ENCODE peak calls at places on chromosomes 13 and 19, in seven cellular contexts. L is heart left ventricle, K is tibial artery, X is suprapubic skin, F is fibroblast of lung, C is upper lobe of right lung, Q is mucosa of descending colon. G is an unnamed sample. For H3K4me1 and H3K9me3, the result is how much of the 10 kb centered on the place peaks cover.

GRCh38 chr19:42469311-42470239 is 26.8 kb upstream of the CXCL17 start:
- DNase-seq in L (no peak), K (no peak), X (no peak), F (no peak), C (no peak), Q (no peak), G (no peak)

GRCh38 chr13:72850959-72851677 is 69.2 kb downstream of the PIBF1 start:
- DNase-seq in L (no peak), K (no peak), X (no peak), F (no peak), C (no peak), Q (peak), G (no peak)

GRCh38 chr13:44015808-44016207 is 136.1 kb downstream of the LACC1 start:
- DNase-seq in L (no peak), K (no peak), X (no peak), F (no peak), C (no peak), Q (no peak), G (no peak)

GRCh38 chr13:69324109-69324886 is 783.3 kb upstream of the ATXN8OS start:
- DNase-seq in L (no peak), K (no peak), X (no peak), F (peak), C (no peak), Q (no peak), G (no peak)

GRCh38 chr19:50384685-50385535 is 763 bp downstream of the POLD1 start:
- DNase-seq in L (no peak), K (no peak), X (no peak), F (no peak), C (peak), Q (no peak), G (no peak)

GRCh38 chr19:35000647-35001501 is 751 bp downstream of the GRAMD1A start:
- DNase-seq in L (peak), K (no peak), X (no peak), F (peak), C (no peak), Q (peak), G (peak)

GRCh38 chr19:28350037-28350436 is 862.9 kb downstream of the UQCRFS1 start:
- DNase-seq in L (no peak), K (no peak), X (no peak), F (no peak), C (no peak), Q (no peak), G (no peak)

GRCh38 chr19:55464039-55464668 is 397 bp downstream of the C19orf85 start:
- DNase-seq in L (no peak), K (no peak), X (no peak), F (no peak), C (no peak), Q (no peak), G (no peak)

GRCh38 chr19:55649579-55650557 is 1.9 kb downstream of the CCDC106 start:
- DNase-seq in L (no peak), K (no peak), X (no peak), F (no peak), C (no peak), Q (no peak), G (no peak)

GRCh38 chr13:95641961-95642621 is 2.4 kb downstream of the DZIP1 start:
- DNase-seq in L (peak), K (peak), X (no peak), F (peak), C (peak), Q (peak), G (no peak)

GRCh38 chr13:21675095-21676007 is 4.5 kb downstream of the FGF9 start:
- DNase-seq in L (peak), K (no peak), X (no peak), F (no peak), C (peak), Q (peak), G (no peak)

GRCh38 chr13:31012285-31013024 is 80.0 kb downstream of the TEX26 start:
- DNase-seq in L (no peak), K (no peak), X (no peak), F (peak), C (no peak), Q (no peak), G (no peak)

GRCh38 chr13:39273953-39274352 is 235.7 kb downstream of the NHLRC3 start:
- DNase-seq in L (no peak), K (no peak), X (no peak), F (peak), C (no peak), Q (no peak), G (no peak)

GRCh38 chr19:49506575-49507105 is 5.8 kb upstream of the FCGRT start:
- DNase-seq in L (peak), K (no peak), X (no peak), F (no peak), C (peak), Q (peak), G (no peak)

GRCh38 chr13:26037302-26037701 is 14.5 kb downstream of the SHISA2 start:
- DNase-seq in L (no peak), K (no peak), X (no peak), F (no peak), C (no peak), Q (no peak), G (no peak)

GRCh38 chr19:7748756-7749155 is 1.4 kb upstream of the CD209 start:
- DNase-seq in L (no peak), K (no peak), X (no peak), F (no peak), C (no peak), Q (no peak), G (no peak)

DNA sequence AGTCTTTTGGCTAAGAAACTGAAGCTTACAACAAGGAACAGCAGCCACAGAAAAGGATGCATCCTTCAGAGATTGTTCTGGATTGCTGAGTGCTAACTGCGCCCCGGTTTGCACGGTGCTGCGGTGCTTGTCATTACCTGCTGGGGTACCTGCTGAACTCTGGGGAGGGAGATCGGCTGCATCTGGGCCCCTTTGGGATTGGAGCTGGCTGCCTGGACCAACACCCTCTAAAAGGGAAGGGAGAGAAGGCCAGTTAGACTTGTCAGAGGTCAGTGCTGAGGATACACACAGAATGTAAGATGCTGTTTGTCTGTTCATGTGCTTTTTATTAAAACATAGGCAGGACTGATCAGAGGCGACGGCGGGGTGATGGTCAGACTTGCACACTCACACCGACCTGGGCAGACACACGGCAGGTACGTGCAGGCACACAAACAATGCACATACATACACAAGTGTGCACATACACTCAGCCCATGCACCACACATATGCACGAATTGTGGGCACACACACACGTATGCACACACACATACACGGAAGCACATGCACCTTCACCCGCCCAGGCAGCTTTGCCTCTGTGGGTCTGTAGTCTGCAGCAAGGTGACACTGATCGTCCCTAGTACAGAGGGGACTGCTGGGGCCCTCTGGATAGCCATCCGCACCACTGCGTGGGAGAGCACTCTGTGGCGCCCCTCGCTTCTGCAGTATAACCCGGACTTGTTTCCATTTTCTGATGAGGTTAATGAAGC is 66.1 kb downstream of the RFX2 start:
- DNase-seq in L (no peak), K (peak), X (no peak), F (no peak), C (no peak), Q (no peak), G (no peak)
- H3K4me1 ChIP-seq in L (under half), K (under half), X (under half), F (under half), C (under half), Q (under half), G (under half)

GRCh38 chr19:1986357-1987162 is 29.0 kb downstream of the BTBD2 start:
- DNase-seq in L (no peak), K (no peak), X (no peak), F (no peak), C (no peak), Q (no peak), G (no peak)

GRCh38 chr19:1989513-1990229 is 25.8 kb downstream of the BTBD2 start:
- DNase-seq in L (no peak), K (no peak), X (peak), F (no peak), C (no peak), Q (no peak), G (no peak)

GRCh38 chr19:1990230-1991017 is 25.1 kb downstream of the BTBD2 start:
- DNase-seq in L (no peak), K (no peak), X (peak), F (no peak), C (no peak), Q (no peak), G (no peak)

GRCh38 chr19:1985588-1986356 is 29.7 kb downstream of the BTBD2 start:
- DNase-seq in L (no peak), K (no peak), X (no peak), F (no peak), C (no peak), Q (no peak), G (no peak)

DNA sequence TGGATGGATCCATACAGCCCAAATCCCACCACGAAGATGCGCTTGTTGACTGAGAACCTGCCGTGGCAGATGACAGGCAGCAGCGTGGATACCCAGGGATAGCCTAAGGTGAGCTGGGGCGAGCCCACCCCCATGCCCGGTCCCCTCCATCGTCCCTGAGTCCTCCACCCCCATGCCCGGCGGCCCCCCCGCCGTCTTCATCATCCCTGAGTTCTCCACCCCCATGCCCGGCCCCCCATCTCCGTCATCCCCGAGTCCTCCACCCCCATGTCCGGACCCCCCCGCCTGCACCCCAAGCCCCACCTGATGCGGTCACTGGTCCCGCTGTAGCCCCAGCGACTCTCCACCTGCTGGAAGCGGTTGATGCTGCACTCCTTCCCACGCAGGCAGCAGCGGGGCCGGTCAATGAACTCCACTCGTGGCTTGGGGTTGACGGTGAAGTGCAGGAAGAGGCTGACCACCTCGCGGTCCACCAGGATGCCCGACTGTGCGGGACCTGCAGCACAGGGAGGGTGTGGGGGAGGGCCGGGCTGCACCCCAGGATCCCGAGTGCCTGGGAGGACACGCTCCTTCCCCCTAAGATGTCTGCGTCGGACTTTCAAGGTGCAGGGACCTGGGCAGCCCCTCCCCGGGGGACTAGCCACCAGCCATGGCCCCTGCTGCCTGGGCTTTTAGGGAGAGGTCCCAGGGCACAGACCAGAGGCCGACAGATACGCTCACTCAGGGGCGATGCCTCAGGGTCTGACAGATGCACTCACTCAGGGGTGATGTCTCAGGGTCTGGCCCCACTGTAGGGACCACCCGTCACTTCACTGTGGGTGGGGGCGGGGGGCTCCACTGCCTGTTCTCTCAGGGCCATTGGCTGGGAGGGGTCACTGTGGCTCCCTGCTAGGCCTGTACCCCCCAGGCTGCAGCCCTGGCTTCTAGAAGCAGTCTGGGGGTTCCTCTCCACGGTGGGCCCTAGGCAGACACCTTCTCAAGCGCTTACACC is 28.0 kb downstream of the BTBD2 start:
- DNase-seq in L (no peak), K (no peak), X (no peak), F (no peak), C (no peak), Q (no peak), G (no peak)
- H3K9me3 ChIP-seq in L (under half), K (under half), X (under half), F (under half), C (under half), Q (under half), G (under half)

DNA sequence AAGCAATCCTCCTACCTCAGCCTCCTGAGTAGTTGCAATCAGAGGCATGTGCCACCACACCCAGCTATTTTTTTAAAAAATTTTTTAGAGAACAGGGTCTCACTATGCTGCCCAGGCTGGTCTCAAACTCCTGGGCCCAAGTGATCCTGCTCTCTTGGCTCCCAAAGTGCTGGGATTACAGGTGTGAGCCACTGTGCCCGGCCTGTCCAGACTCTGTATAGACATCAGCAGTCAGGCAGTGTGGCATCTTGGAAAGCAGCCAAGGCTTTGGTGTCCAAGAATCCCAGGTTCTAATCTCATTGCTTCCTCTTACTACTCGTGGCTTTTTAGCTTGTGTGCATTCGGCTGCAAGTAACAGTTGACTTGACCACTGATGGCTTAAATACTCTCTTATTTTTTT is 43.4 kb downstream of the BICRA start:
- DNase-seq in L (no peak), K (no peak), X (no peak), F (no peak), C (no peak), Q (peak), G (no peak)
- H3K4me1 ChIP-seq in L (under half), K (under half), X (under half), F (under half), C (under half), Q (under half), G (under half)

GRCh38 chr19:56987184-56987583 is 132.6 kb upstream of the USP29 start:
- DNase-seq in L (no peak), K (no peak), X (no peak), F (no peak), C (no peak), Q (no peak), G (no peak)

GRCh38 chr19:56978023-56978565 is 137.6 kb upstream of the PEG3 start:
- DNase-seq in L (no peak), K (no peak), X (no peak), F (no peak), C (no peak), Q (no peak), G (no peak)

GRCh38 chr19:56983804-56984203 is 136.0 kb upstream of the USP29 start:
- DNase-seq in L (no peak), K (no peak), X (no peak), F (no peak), C (no peak), Q (no peak), G (no peak)

GRCh38 chr19:56980864-56981263 is 138.9 kb upstream of the USP29 start:
- DNase-seq in L (no peak), K (no peak), X (no peak), F (no peak), C (no peak), Q (no peak), G (no peak)

DNA sequence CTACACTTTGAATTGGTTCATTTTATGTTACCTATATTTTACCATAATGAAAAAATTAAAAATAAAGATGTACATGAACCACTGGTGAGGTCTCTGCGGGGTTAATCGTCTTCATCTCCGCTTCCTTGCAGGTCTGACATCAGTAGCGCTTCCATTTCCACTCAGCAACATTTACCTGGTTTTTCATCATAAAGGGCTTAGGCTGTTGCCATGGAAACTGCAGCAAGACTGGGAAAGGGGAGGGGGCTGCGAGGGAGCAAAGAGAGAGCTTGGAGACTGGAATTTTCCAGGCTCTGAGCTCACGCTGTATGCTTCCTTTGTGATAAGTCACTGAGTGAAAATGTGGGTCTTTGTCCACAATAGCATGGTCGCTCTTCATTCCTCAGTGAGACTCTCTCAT is 136.6 kb upstream of the USP29 start:
- DNase-seq in L (no peak), K (no peak), X (no peak), F (no peak), C (no peak), Q (no peak), G (no peak)
- H3K9me3 ChIP-seq in L (under half), K (under half), X (under half), F (under half), C (under half), Q (half or more), G (under half)

GRCh38 chr19:1218751-1219567 is 13.4 kb downstream of the STK11 start:
- DNase-seq in L (no peak), K (no peak), X (no peak), F (no peak), C (no peak), Q (no peak), G (no peak)
- H3K4me1 ChIP-seq in L (half or more), K (half or more), X (under half), F (under half), C (under half), Q (under half), G (under half)

GRCh38 chr19:51976852-51977251 is 9.8 kb downstream of the ZNF350 start:
- DNase-seq in L (no peak), K (no peak), X (no peak), F (no peak), C (no peak), Q (no peak), G (no peak)
- H3K9me3 ChIP-seq in L (under half), K (under half), X (half or more), F (under half), C (half or more), Q (half or more), G (under half)

GRCh38 chr13:33262069-33262487 is 23.5 kb downstream of the STARD13 start:
- DNase-seq in L (peak), K (no peak), X (no peak), F (no peak), C (no peak), Q (peak), G (peak)
- H3K4me1 ChIP-seq in L (half or more), K (under half), X (under half), F (under half), C (half or more), Q (under half), G (under half)

GRCh38 chr13:49536144-49536873 is 40.6 kb downstream of the PHF11 start:
- DNase-seq in L (no peak), K (no peak), X (no peak), F (no peak), C (no peak), Q (no peak), G (no peak)

GRCh38 chr13:49539313-49539712 is 43.6 kb downstream of the PHF11 start:
- DNase-seq in L (no peak), K (no peak), X (no peak), F (no peak), C (no peak), Q (no peak), G (no peak)

GRCh38 chr13:49540552-49540951 is 44.8 kb downstream of the PHF11 start:
- DNase-seq in L (no peak), K (no peak), X (no peak), F (peak), C (no peak), Q (no peak), G (no peak)

GRCh38 chr13:49538404-49538803 is 42.7 kb downstream of the PHF11 start:
- DNase-seq in L (no peak), K (no peak), X (no peak), F (no peak), C (no peak), Q (no peak), G (no peak)

GRCh38 chr13:49539746-49540145 is 44.0 kb downstream of the PHF11 start:
- DNase-seq in L (no peak), K (no peak), X (no peak), F (no peak), C (no peak), Q (no peak), G (no peak)
- H3K9me3 ChIP-seq in L (under half), K (under half), X (under half), F (under half), C (under half), Q (under half), G (under half)

GRCh38 chr19:41325640-41325946 is 15.6 kb downstream of the CCDC97 start:
- DNase-seq in L (no peak), K (no peak), X (no peak), F (no peak), C (no peak), Q (no peak), G (no peak)
- H3K4me1 ChIP-seq in L (half or more), K (half or more), X (half or more), F (half or more), C (half or more), Q (under half), G (under half)

GRCh38 chr19:23547156-23547555 is 139.9 kb downstream of the ZNF675 start:
- DNase-seq in L (no peak), K (no peak), X (no peak), F (no peak), C (no peak), Q (no peak), G (no peak)
- H3K9me3 ChIP-seq in L (under half), K (under half), X (under half), F (under half), C (under half), Q (under half), G (under half)